ENCODE peak calls at places on chromosomes 12 and 14, in eight cellular contexts. E, N, H, U, A, C, D and M are unnamed samples.

GRCh38 chr12:118979763-118980406 is 1.5 kb upstream of the SRRM4 start:
- DNase-seq in H (peak; percentile 47), U (peak; percentile 42), C (peak; percentile 79), A (peak; percentile 25), D (peak; percentile 70), N (peak; percentile 94), E (peak; percentile 92), M (peak; percentile 62)

GRCh38 chr14:91956616-91957015 is 9.1 kb upstream of the FBLN5 start:
- DNase-seq in D (no peak), E (no peak), N (no peak), H (no peak), C (no peak), U (no peak), A (no peak), M (no peak)

GRCh38 chr14:94897092-94897491 is 127.2 kb upstream of the GSC start:
- DNase-seq in A (no peak), N (no peak), U (no peak), D (no peak), H (no peak), E (no peak), C (no peak), M (peak; percentile 73)

GRCh38 chr12:508145-508544 is 48.4 kb downstream of the B4GALNT3 start:
- DNase-seq in A (no peak), H (peak; percentile 22), C (no peak), U (no peak), E (no peak), D (no peak), N (no peak), M (no peak)

GRCh38 chr12:126897102-126897501 is 1369.9 kb upstream of the TMEM132C start:
- DNase-seq in N (no peak), D (no peak), U (no peak), A (no peak), C (no peak), H (no peak), E (no peak), M (no peak)

GRCh38 chr14:55104051-55104954 is 24.7 kb upstream of the LGALS3 start:
- DNase-seq in C (no peak), D (no peak), N (no peak), A (no peak), U (no peak), H (peak; percentile 28), E (no peak), M (no peak)

GRCh38 chr12:24991209-24992049 is 42.5 kb upstream of the BCAT1 start:
- DNase-seq in D (peak; percentile 65), A (peak; percentile 76), C (peak; percentile 72), E (peak; percentile 62), H (peak; percentile 90), U (peak; percentile 39), N (peak; percentile 82), M (peak; percentile 72)

GRCh38 chr12:20212036-20212435 is 156.3 kb upstream of the PDE3A start:
- DNase-seq in N (no peak), D (no peak), A (no peak), C (no peak), U (no peak), E (no peak), H (no peak), M (peak; percentile 15)

GRCh38 chr12:48613321-48613720 is 43.5 kb upstream of the LALBA start:
- DNase-seq in H (no peak), C (no peak), A (no peak), D (no peak), E (no peak), U (no peak), N (no peak), M (no peak)

GRCh38 chr14:105879867-105880561 is 353.6 kb downstream of the TMEM121 start:
- DNase-seq in H (no peak), C (no peak), N (no peak), A (no peak), E (no peak), U (no peak), D (no peak), M (no peak)

GRCh38 chr14:90814806-90815566 is 1.2 kb downstream of the TTC7B start:
- DNase-seq in H (no peak), U (no peak), D (no peak), E (no peak), A (no peak), C (no peak), N (no peak), M (no peak)

GRCh38 chr14:73764881-73765280 is 50.7 kb upstream of the PNMA1 start:
- DNase-seq in C (no peak), E (no peak), H (peak; percentile 58), A (no peak), U (no peak), N (no peak), D (no peak), M (no peak)

GRCh38 chr12:8948711-8949524 is 527 bp downstream of the M6PR start:
- DNase-seq in U (no peak), C (peak; percentile 44), A (peak; percentile 27), E (peak; percentile 75), H (peak; percentile 48), D (peak; percentile 2), N (peak; percentile 33), M (peak; percentile 84)

GRCh38 chr12:57272337-57273151 is 21.6 kb upstream of the STAC3 start:
- DNase-seq in C (no peak), N (no peak), D (no peak), U (no peak), H (no peak), E (no peak), A (no peak), M (peak; percentile 60)

GRCh38 chr14:21467620-21468019 is 9.1 kb downstream of the RAB2B start:
- DNase-seq in D (peak; percentile 74), C (no peak), E (no peak), H (no peak), N (no peak), A (no peak), U (no peak), M (peak; percentile 79)
- TF ChIP-seq EZH2phosphoT487 in D (no peak), C (no peak), E (no peak), H (no peak), N (no peak), A (no peak), U (no peak), M (no peak)

GRCh38 chr14:99689266-99690236 is 5.5 kb downstream of the CYP46A1 start:
- DNase-seq in C (no peak), D (no peak), A (no peak), N (no peak), U (no peak), H (no peak), E (no peak), M (no peak)

GRCh38 chr14:99688210-99688581 is 4.1 kb downstream of the CYP46A1 start:
- DNase-seq in C (no peak), N (no peak), U (no peak), D (no peak), A (no peak), E (no peak), H (no peak), M (no peak)

GRCh38 chr14:99686557-99687283 is 2.6 kb downstream of the CYP46A1 start:
- DNase-seq in A (no peak), H (peak; percentile 85), N (no peak), D (no peak), U (no peak), C (no peak), E (no peak), M (no peak)

GRCh38 chr14:99687284-99688209 is 3.4 kb downstream of the CYP46A1 start:
- DNase-seq in H (peak; percentile 67), E (peak; percentile 52), C (no peak), U (peak; percentile 15), D (peak; percentile 40), N (peak; percentile 82), A (peak; percentile 19), M (no peak)

DNA sequence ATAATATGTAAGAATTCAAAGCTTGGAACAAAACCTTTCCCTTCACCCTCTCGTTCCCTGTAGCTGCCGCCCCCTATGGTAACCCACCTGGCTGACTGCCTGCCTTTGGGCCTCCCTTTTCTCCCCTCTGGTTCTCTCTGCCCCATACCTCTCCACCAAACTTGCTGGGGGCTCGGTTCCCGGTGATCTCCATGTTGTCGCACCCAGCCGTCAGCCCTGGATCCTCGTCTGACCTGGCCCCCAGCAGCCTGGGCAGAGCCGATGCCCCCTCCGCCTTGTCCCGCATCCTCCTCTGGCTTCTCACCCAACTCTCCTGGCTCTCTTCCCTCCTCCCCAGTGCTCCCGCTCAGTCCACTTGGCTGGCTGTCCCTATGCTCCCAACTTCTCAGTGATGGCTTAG is 4.5 kb downstream of the CYP46A1 start:
- DNase-seq in E (no peak), U (no peak), N (no peak), D (no peak), A (no peak), H (no peak), C (no peak), M (no peak)
- TF ChIP-seq EZH2phosphoT487 in E (no peak), U (no peak), N (no peak), D (no peak), A (no peak), H (no peak), C (no peak), M (no peak)

GRCh38 chr12:96436366-96437295 is 36.4 kb upstream of the CDK17 start:
- DNase-seq in N (no peak), E (no peak), D (no peak), H (no peak), U (no peak), C (no peak), A (no peak), M (no peak)
- TF ChIP-seq EZH2phosphoT487 in N (no peak), E (no peak), D (no peak), H (no peak), U (no peak), C (no peak), A (no peak), M (no peak)

GRCh38 chr12:130126023-130126432 is 36.2 kb upstream of the FZD10 start:
- DNase-seq in U (no peak), A (no peak), N (peak; percentile 14), E (no peak), H (no peak), D (no peak), C (no peak), M (peak; percentile 55)
- TF ChIP-seq EZH2phosphoT487 in U (no peak), A (no peak), N (no peak), E (no peak), H (no peak), D (no peak), C (no peak), M (no peak)

DNA sequence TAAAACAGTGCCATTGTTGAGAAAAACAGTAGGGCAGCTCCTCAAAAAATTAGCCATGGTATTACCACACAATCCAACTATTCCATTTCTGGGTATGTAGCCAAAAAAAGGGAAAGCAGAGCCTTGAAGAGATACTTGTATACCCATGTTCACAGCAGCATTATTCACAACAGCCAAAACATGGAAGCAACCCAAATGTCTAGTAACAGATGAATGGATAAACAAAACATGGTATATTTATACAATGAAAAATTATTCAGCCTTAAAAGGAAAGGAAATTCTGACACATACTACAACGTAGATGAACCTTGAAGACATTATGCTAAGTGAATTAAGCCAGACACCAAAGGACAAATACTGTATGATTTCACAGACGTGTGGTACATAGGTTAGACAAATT is 67.6 kb upstream of the GNG2 start:
- DNase-seq in A (no peak), N (no peak), C (no peak), E (no peak), D (no peak), H (no peak), U (no peak), M (peak; percentile 50)
- TF ChIP-seq EZH2phosphoT487 in A (no peak), N (no peak), C (no peak), E (no peak), D (no peak), H (no peak), U (no peak), M (no peak)